ENCODE peak calls at places on chromosomes 6 and 20, in ten cellular contexts. K is tibial nerve; D is ascending aorta; A is bronchial epithelial cell; C is fibroblast of lung; I is SK-N-SH; Q is left ventricle myocardium inferior; H is CD8-positive, alpha-beta T cell; X is uterus; J is esophagus squamous epithelium. G is an unnamed sample. For H3K36me3 and H3K27me3, the result is how much of the 10 kb centered on the place peaks cover.

GRCh38 chr6:170075659-170076223 is 215.1 kb downstream of the DLL1 start:
- DNase-seq in C (no peak), I (peak), X (no peak), J (no peak), Q (no peak), A (no peak), D (peak), K (no peak), H (no peak), G (no peak)

GRCh38 chr6:44969446-44970175 is 358.5 kb upstream of the RUNX2 start:
- DNase-seq in X (no peak), H (no peak), I (no peak), C (peak), Q (no peak), A (peak), K (no peak), J (no peak), D (no peak), G (no peak)

GRCh38 chr20:44106615-44107014 is 80.4 kb downstream of the JPH2 start:
- DNase-seq in H (no peak), J (no peak), C (no peak), D (peak), Q (no peak), I (no peak), A (no peak), K (no peak), X (no peak), G (no peak)

GRCh38 chr6:16184129-16184528 is 54.3 kb upstream of the GMPR start:
- DNase-seq in J (no peak), C (peak), D (no peak), A (peak), X (no peak), H (peak), K (no peak), Q (no peak), I (no peak), G (peak)

GRCh38 chr6:36184311-36184710 is 12.2 kb upstream of the BRPF3 start:
- DNase-seq in D (no peak), H (no peak), A (no peak), Q (no peak), X (no peak), I (no peak), J (no peak), K (no peak), C (no peak), G (no peak)

GRCh38 chr20:61925555-61926252 is 140.0 kb downstream of the TAF4 start:
- DNase-seq in Q (no peak), X (no peak), H (no peak), A (peak), K (no peak), I (no peak), J (no peak), D (no peak), C (peak), G (no peak)

GRCh38 chr20:19291024-19291817 is 78.8 kb downstream of the SLC24A3 start:
- DNase-seq in K (no peak), C (no peak), X (no peak), A (no peak), H (no peak), D (no peak), J (no peak), Q (no peak), I (no peak), G (no peak)

GRCh38 chr20:60055740-60056139 is 97.5 kb downstream of the CDH26 start:
- DNase-seq in J (no peak), I (no peak), X (no peak), K (no peak), C (no peak), D (peak), A (peak), Q (peak), H (peak), G (no peak)

GRCh38 chr6:126094411-126094810 is 108.1 kb downstream of the TRMT11 start:
- DNase-seq in J (no peak), I (no peak), C (no peak), A (no peak), X (no peak), K (no peak), D (no peak), H (no peak), Q (no peak), G (no peak)

GRCh38 chr6:7112741-7113313 is 5.1 kb downstream of the RREB1 start:
- DNase-seq in D (no peak), A (peak), H (peak), J (no peak), I (peak), X (no peak), Q (no peak), K (no peak), C (no peak), G (peak)

GRCh38 chr6:169227116-169227515 is 26.5 kb downstream of the THBS2 start:
- DNase-seq in Q (no peak), D (no peak), X (no peak), I (no peak), K (no peak), A (no peak), H (no peak), J (no peak), C (no peak), G (no peak)

GRCh38 chr20:62648318-62648995 is 6.2 kb downstream of the SLCO4A1 start:
- DNase-seq in H (no peak), J (no peak), I (no peak), A (no peak), C (no peak), D (no peak), X (no peak), K (no peak), Q (no peak), G (no peak)

GRCh38 chr20:35307666-35308653 is 15.7 kb upstream of the FAM83C start:
- DNase-seq in X (no peak), H (no peak), Q (peak), D (peak), I (no peak), K (peak), J (no peak), A (peak), C (peak), G (no peak)

GRCh38 chr6:167095888-167096287 is 27.0 kb upstream of the CCR6 start:
- DNase-seq in A (no peak), C (no peak), X (no peak), I (no peak), D (no peak), Q (no peak), H (no peak), J (no peak), K (no peak), G (no peak)

GRCh38 chr20:57791946-57792328 is 82.1 kb upstream of the PMEPA1 start:
- DNase-seq in A (no peak), K (no peak), J (no peak), H (no peak), D (no peak), Q (no peak), C (no peak), X (no peak), I (no peak), G (no peak)

GRCh38 chr6:117477988-117478852 is 4.3 kb upstream of the DCBLD1 start:
- DNase-seq in H (no peak), Q (no peak), J (no peak), X (no peak), D (no peak), A (peak), K (no peak), I (no peak), C (no peak), G (no peak)
- TF ChIP-seq CTCF in H (no peak), Q (peak), J (no peak), X (peak), D (no peak), A (peak), K (no peak), I (peak), C (no peak), G (peak)

GRCh38 chr6:160238786-160239751 is 19.6 kb downstream of the SLC22A2 start:
- DNase-seq in K (no peak), A (peak), X (no peak), J (no peak), I (no peak), H (no peak), Q (no peak), C (peak), D (no peak), G (peak)

GRCh38 chr6:160239929-160240690 is 18.5 kb downstream of the SLC22A2 start:
- DNase-seq in Q (no peak), H (no peak), K (no peak), X (no peak), D (no peak), C (no peak), A (no peak), I (no peak), J (no peak), G (no peak)

GRCh38 chr6:160240691-160241084 is 17.9 kb downstream of the SLC22A2 start:
- DNase-seq in D (no peak), Q (no peak), A (no peak), H (no peak), I (no peak), X (no peak), J (no peak), K (no peak), C (no peak), G (no peak)

DNA sequence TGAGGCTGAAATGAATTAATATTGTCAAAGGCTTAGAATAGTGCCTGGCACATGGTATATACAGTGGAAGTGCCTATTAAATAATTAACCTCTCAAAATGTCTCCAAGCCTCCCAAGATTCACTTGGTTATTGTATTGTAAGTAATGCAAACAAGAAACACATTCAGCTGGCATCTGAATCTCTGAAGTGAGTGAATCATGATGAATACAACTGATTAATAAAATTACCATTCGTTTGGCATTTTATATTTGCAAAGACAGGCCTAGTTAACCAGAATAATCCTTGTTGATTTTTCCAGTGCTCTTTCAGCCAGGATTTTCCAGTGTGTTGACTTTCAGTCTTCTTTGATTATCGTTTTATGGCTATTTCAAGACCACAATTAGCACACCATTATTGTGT is 20.4 kb downstream of the SLC22A2 start:
- DNase-seq in A (peak), X (no peak), D (no peak), K (no peak), I (no peak), C (no peak), H (no peak), J (no peak), Q (no peak), G (no peak)
- H3K36me3 ChIP-seq in A (under half), X (under half), D (under half), K (under half), I (under half), C (under half), H (under half), J (under half), Q (under half), G (under half)

GRCh38 chr6:28734443-28734959 is 189.3 kb downstream of the TRIM27 start:
- DNase-seq in H (no peak), X (no peak), Q (no peak), C (no peak), I (no peak), K (no peak), D (no peak), J (no peak), A (no peak), G (no peak)
- H3K27me3 ChIP-seq in H (under half), X (under half), Q (half or more), C (under half), I (half or more), K (under half), D (under half), J (under half), A (under half), G (under half)

GRCh38 chr20:54197621-54198604 is 10.0 kb upstream of the PFDN4 start:
- DNase-seq in A (peak), D (no peak), I (no peak), K (no peak), C (peak), Q (no peak), X (no peak), J (no peak), H (no peak), G (no peak)

GRCh38 chr20:54199283-54199682 is 8.6 kb upstream of the PFDN4 start:
- DNase-seq in Q (no peak), K (no peak), J (no peak), A (no peak), C (no peak), H (no peak), X (no peak), I (no peak), D (no peak), G (no peak)

GRCh38 chr20:54193817-54194216 is 14.1 kb upstream of the PFDN4 start:
- DNase-seq in K (no peak), H (no peak), Q (no peak), A (no peak), X (no peak), C (no peak), J (no peak), I (no peak), D (no peak), G (no peak)

GRCh38 chr20:54195483-54196472 is 12.1 kb upstream of the PFDN4 start:
- DNase-seq in J (no peak), I (no peak), X (no peak), Q (no peak), K (no peak), D (no peak), H (no peak), A (no peak), C (no peak), G (no peak)

DNA sequence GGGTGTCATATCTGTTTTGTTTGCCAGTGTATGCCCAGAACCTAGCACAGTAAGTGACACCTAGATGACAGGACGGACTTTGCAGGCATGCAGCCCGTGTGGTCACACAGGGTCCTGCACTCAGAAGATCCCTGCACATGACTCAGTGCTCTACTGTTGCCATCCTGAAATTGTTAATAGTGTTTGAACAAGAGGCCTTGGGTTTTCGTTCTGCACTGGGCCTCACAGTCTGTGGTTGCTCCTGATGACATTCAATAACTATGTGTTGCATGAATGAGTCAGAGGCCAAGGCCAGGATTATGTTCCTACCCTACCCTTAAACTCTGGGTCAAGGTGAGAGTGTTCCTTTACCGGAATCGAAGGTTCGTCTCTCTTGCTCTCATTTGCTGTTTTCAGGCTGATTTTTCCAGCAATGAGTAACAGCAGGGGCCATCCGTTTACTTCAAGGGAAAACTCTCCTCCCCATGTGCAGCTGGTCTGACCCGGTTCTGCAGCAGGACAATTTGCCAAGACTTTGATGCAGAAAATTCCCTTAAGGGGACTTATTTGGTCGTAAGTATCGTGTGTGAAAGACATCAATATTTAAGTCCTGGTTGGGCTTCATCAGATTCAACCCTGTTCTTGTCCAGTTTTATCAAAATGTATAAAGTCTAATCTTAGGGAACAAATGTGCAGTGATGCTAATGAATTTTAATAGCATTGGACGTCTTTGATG is 13.0 kb upstream of the PFDN4 start:
- DNase-seq in D (no peak), X (no peak), A (peak), J (no peak), C (no peak), Q (no peak), H (no peak), K (no peak), I (no peak), G (no peak)
- TF ChIP-seq CTCF in D (no peak), X (no peak), A (peak), J (no peak), C (no peak), Q (no peak), H (no peak), K (no peak), I (peak), G (no peak)

GRCh38 chr6:157128235-157128761 is 195.0 kb downstream of the TMEM242 start:
- DNase-seq in A (no peak), H (no peak), D (no peak), K (no peak), C (no peak), X (no peak), I (no peak), Q (no peak), J (no peak), G (no peak)

GRCh38 chr6:157133856-157134255 is 189.5 kb downstream of the TMEM242 start:
- DNase-seq in Q (no peak), X (no peak), K (no peak), A (peak), J (no peak), H (no peak), I (no peak), D (no peak), C (no peak), G (no peak)

GRCh38 chr6:157135691-157136090 is 187.6 kb downstream of the TMEM242 start:
- DNase-seq in H (no peak), J (no peak), X (no peak), I (no peak), A (no peak), D (no peak), Q (no peak), K (no peak), C (no peak), G (no peak)

GRCh38 chr6:157134402-157135074 is 188.8 kb downstream of the TMEM242 start:
- DNase-seq in C (no peak), I (no peak), X (no peak), D (no peak), Q (no peak), A (no peak), H (no peak), J (no peak), K (no peak), G (no peak)

DNA sequence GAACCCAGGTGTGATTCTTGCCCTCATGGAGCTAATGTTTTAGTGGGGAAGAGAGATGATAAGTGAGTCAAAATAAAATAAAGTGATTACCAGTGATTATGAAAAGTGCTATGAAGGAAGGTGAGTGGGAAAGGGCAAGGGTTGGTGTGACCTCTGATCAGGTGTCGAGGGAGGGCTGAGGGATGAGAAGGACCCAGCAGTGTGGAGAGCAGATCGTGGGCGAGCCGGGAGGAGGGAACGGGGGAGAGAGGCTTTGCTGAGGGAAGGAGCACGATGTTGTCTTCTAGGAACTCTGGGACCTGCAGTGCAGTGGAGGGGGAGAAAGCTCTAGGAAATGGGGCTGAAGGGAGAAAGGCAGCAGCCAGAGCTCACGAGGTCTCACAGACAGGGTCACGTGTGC is 192.1 kb downstream of the TMEM242 start:
- DNase-seq in X (no peak), C (no peak), H (no peak), A (no peak), J (no peak), Q (no peak), K (no peak), D (no peak), I (no peak), G (no peak)
- H3K36me3 ChIP-seq in X (under half), C (under half), H (under half), A (under half), J (half or more), Q (under half), K (under half), D (under half), I (under half), G (under half)

GRCh38 chr6:34003962-34004361 is 141.9 kb downstream of the GRM4 start:
- DNase-seq in H (no peak), D (no peak), K (no peak), I (no peak), X (no peak), C (no peak), Q (no peak), A (no peak), J (no peak), G (no peak)
- H3K27me3 ChIP-seq in H (under half), D (under half), K (under half), I (under half), X (under half), C (under half), Q (half or more), A (under half), J (under half), G (under half)

G was measured in Peyer's patch.